ENCODE peak calls at places on chromosomes 3 and 15, in four cellular contexts. J is NCI-H1105 treated with DMSO at 0.1 percent for 48 hours; S is activated gamma-delta T cell treated with anti-CD3 and anti-CD28 coated beads, Interleukin-2, amount 50 U/mL, for 16 hours; N is stimulated activated CD4-positive, alpha-beta T cell treated with anti-CD3 and anti-CD28 coated beads, TNF-alpha, amount 100 ng/mL, for 24 hours. P is an unnamed sample.

GRCh38 chr3:42148982-42149432 is 57.9 kb downstream of the TRAK1 start:
- DNase-seq in S (no peak), N (no peak), J (no peak), P (no peak)

GRCh38 chr3:127988770-127989518 is 63.3 kb upstream of the SEC61A1 start:
- DNase-seq in J (no peak), N (no peak), S (no peak), P (no peak)

GRCh38 chr15:33074942-33075341 is 119.6 kb downstream of the FMN1 start:
- DNase-seq in N (no peak), J (no peak), S (no peak), P (no peak)

GRCh38 chr15:59917504-59918157 is 86.5 kb upstream of the FOXB1 start:
- DNase-seq in S (peak; percentile 47), J (peak; percentile 87), N (peak; percentile 61), P (peak; percentile 41)

GRCh38 chr15:81540909-81541308 is 166.9 kb upstream of the TMC3 start:
- DNase-seq in S (no peak), J (no peak), N (no peak), P (no peak)

GRCh38 chr15:63583027-63583426 is 14.2 kb upstream of the FBXL22 start:
- DNase-seq in J (no peak), S (no peak), N (no peak), P (no peak)

GRCh38 chr15:65354835-65355172 is 23.0 kb downstream of the IGDCC3 start:
- DNase-seq in N (no peak), J (no peak), S (no peak), P (no peak)

GRCh38 chr3:73144276-73144675 is 82.8 kb downstream of the EBLN2 start:
- DNase-seq in J (no peak), N (no peak), S (no peak), P (no peak)

GRCh38 chr3:122679467-122680291 is 960 bp upstream of the PARP14 start:
- DNase-seq in S (no peak), J (peak; percentile 87), N (no peak), P (no peak)

GRCh38 chr3:156304406-156304805 is 184.0 kb downstream of the KCNAB1 start:
- DNase-seq in N (no peak), S (no peak), J (no peak), P (no peak)

GRCh38 chr3:127714151-127714571 is 41.4 kb downstream of the ABTB1 start:
- DNase-seq in N (no peak), J (no peak), S (no peak), P (no peak)

GRCh38 chr3:186902154-186902553 is 28.2 kb upstream of the ST6GAL1 start:
- DNase-seq in S (no peak), J (no peak), N (no peak), P (no peak)

GRCh38 chr3:52052831-52053306 is 3.5 kb downstream of the DUSP7 start:
- DNase-seq in J (no peak), N (no peak), S (peak; percentile 10), P (no peak)

GRCh38 chr3:113231827-113232253 is 20.5 kb downstream of the BOC start:
- DNase-seq in S (no peak), J (peak; percentile 84), N (no peak), P (no peak)

GRCh38 chr3:184172681-184173373 is 1.8 kb upstream of the AP2M1 start:
- DNase-seq in J (no peak), S (no peak), N (no peak), P (no peak)

GRCh38 chr3:21729888-21730459 is 21.0 kb downstream of the ZNF385D start:
- DNase-seq in N (no peak), J (no peak), S (no peak), P (no peak)

GRCh38 chr3:14077310-14077709 is 47.4 kb downstream of the CHCHD4 start:
- DNase-seq in S (no peak), N (no peak), J (no peak), P (no peak)

GRCh38 chr3:43582876-43583275 is 38.9 kb downstream of the ANO10 start:
- DNase-seq in S (no peak), N (no peak), J (no peak), P (no peak)

GRCh38 chr15:98142584-98142983 is 182.1 kb downstream of the ARRDC4 start:
- DNase-seq in S (no peak), N (no peak), J (no peak), P (no peak)

GRCh38 chr15:75721462-75721922 is 8.8 kb upstream of the CSPG4 start:
- DNase-seq in J (no peak), N (no peak), S (no peak), P (no peak)

GRCh38 chr3:61360297-61360696 is 109.0 kb upstream of the FHIT start:
- DNase-seq in J (no peak), N (no peak), S (no peak), P (no peak)

GRCh38 chr3:134430950-134431445 is 54.8 kb downstream of the ANAPC13 start:
- DNase-seq in N (no peak), J (peak; percentile 63), S (no peak), P (no peak)

GRCh38 chr3:188904670-188905069 is 267.1 kb upstream of the TPRG1 start:
- DNase-seq in S (no peak), J (no peak), N (no peak), P (no peak)

GRCh38 chr15:80404057-80404718 is at the start of gene ARNT2:
- DNase-seq in J (peak; percentile 35), N (no peak), S (no peak), P (no peak)

GRCh38 chr3:55204417-55204816 is 276.6 kb upstream of the LRTM1 start:
- DNase-seq in N (no peak), S (no peak), J (no peak), P (no peak)

P was measured in central memory CD8-positive, alpha-beta T cell.